ENCODE peak calls at places on chromosome 10, in seven cellular contexts. V is iPS DF 6.9; L is CD8-positive, alpha-beta memory T cell; G is tibial artery; P is IMR-90; F is AG04450; I is heart right ventricle. W is an unnamed sample.

GRCh38 chr10:10824611-10825148 is 193.0 kb upstream of the CELF2 start:
- DNase-seq in L (no peak), V (no peak), F (peak; percentile 73), P (peak; percentile 93), G (peak; percentile 74), I (peak; percentile 45), W (peak; percentile 78)

GRCh38 chr10:43130756-43131155 is 7.5 kb upstream of the CSGALNACT2 start:
- DNase-seq in I (no peak), V (no peak), P (no peak), L (no peak), G (no peak), F (no peak), W (no peak)

GRCh38 chr10:129438024-129438423 is 29.0 kb upstream of the MGMT start:
- DNase-seq in V (peak; percentile 9), L (no peak), I (peak; percentile 18), P (no peak), G (no peak), F (no peak), W (no peak)

GRCh38 chr10:30840386-30841074 is 191.1 kb downstream of the ZNF438 start:
- DNase-seq in L (no peak), P (peak; percentile 31), F (no peak), I (no peak), V (no peak), G (no peak), W (no peak)

GRCh38 chr10:22550732-22551131 is 163.6 kb downstream of the PIP4K2A start:
- DNase-seq in I (peak; percentile 29), G (peak; percentile 43), V (peak; percentile 16), F (no peak), P (peak; percentile 4), L (peak; percentile 66), W (no peak)

GRCh38 chr10:103911021-103911459 is 6.9 kb downstream of the STN1 start:
- DNase-seq in G (no peak), F (no peak), V (no peak), I (no peak), P (no peak), L (peak; percentile 83), W (no peak)

GRCh38 chr10:61076572-61077114 is 132.7 kb upstream of the RHOBTB1 start:
- DNase-seq in P (no peak), L (no peak), F (no peak), I (no peak), G (no peak), V (no peak), W (no peak)

GRCh38 chr10:49601857-49602256 is 8.3 kb upstream of the SLC18A3 start:
- DNase-seq in V (no peak), F (no peak), I (no peak), P (peak; percentile 9), L (no peak), G (no peak), W (no peak)

GRCh38 chr10:103889121-103889720 is 28.8 kb downstream of the STN1 start:
- DNase-seq in F (no peak), L (no peak), G (no peak), I (no peak), V (no peak), P (no peak), W (no peak)

GRCh38 chr10:116713846-116714245 is 28.5 kb downstream of the HSPA12A start:
- DNase-seq in L (no peak), G (no peak), P (no peak), F (no peak), V (no peak), I (no peak), W (no peak)

GRCh38 chr10:95242581-95243317 is 48.1 kb downstream of the PDLIM1 start:
- DNase-seq in V (peak; percentile 66), F (no peak), I (no peak), L (no peak), P (peak; percentile 63), G (no peak), W (no peak)

GRCh38 chr10:114550756-114551290 is 107.3 kb downstream of the ABLIM1 start:
- DNase-seq in P (peak; percentile 47), I (no peak), G (no peak), V (no peak), F (no peak), L (peak; percentile 39), W (no peak)

GRCh38 chr10:83127942-83128575 is 1011.2 kb upstream of the GHITM start:
- DNase-seq in I (no peak), P (no peak), F (no peak), V (no peak), L (no peak), G (no peak), W (peak; percentile 65)

GRCh38 chr10:77907900-77908717 is 18.4 kb downstream of the DLG5 start:
- DNase-seq in V (no peak), P (no peak), F (no peak), G (no peak), L (no peak), I (no peak), W (no peak)

GRCh38 chr10:53403688-53404087 is 631.1 kb upstream of the MBL2 start:
- DNase-seq in F (no peak), P (peak; percentile 1), G (peak; percentile 38), L (no peak), V (no peak), I (peak; percentile 81), W (no peak)

GRCh38 chr10:110739811-110740271 is 95.7 kb downstream of the RBM20 start:
- DNase-seq in F (no peak), V (no peak), G (no peak), I (no peak), P (no peak), L (no peak), W (no peak)

GRCh38 chr10:97074256-97075145 is 111.3 kb downstream of the SLIT1 start:
- DNase-seq in P (no peak), L (no peak), V (no peak), G (no peak), I (no peak), F (no peak), W (no peak)

GRCh38 chr10:84026821-84027257 is 112.5 kb upstream of the GHITM start:
- DNase-seq in V (peak; percentile 7), I (no peak), P (peak; percentile 1), G (no peak), F (no peak), L (no peak), W (no peak)

GRCh38 chr10:56178210-56178609 is 182.8 kb downstream of the ZWINT start:
- DNase-seq in F (no peak), P (no peak), V (no peak), I (peak; percentile 74), L (no peak), G (no peak), W (no peak)

GRCh38 chr10:119680050-119680449 is 28.9 kb downstream of the BAG3 start:
- DNase-seq in P (peak; percentile 82), L (no peak), I (no peak), V (no peak), G (peak; percentile 54), F (no peak), W (peak; percentile 27)
- H3K4me3 ChIP-seq in P (no peak overlapping the region), L (no peak overlapping the region), I (no peak overlapping the region), V (no peak overlapping the region), G (no peak overlapping the region), F (no peak overlapping the region), W (no peak overlapping the region)

GRCh38 chr10:69575164-69575722 is 2.0 kb upstream of the NEUROG3 start:
- DNase-seq in G (no peak), F (no peak), V (no peak), I (no peak), P (no peak), L (no peak), W (no peak)

GRCh38 chr10:69574571-69574978 is 1.4 kb upstream of the NEUROG3 start:
- DNase-seq in I (no peak), G (no peak), F (no peak), L (no peak), V (no peak), P (no peak), W (no peak)

GRCh38 chr10:69572159-69573055 is 815 bp downstream of the NEUROG3 start:
- DNase-seq in F (no peak), L (no peak), G (no peak), V (no peak), I (no peak), P (peak; percentile 2), W (no peak)

GRCh38 chr10:69571618-69572158 is 1.5 kb downstream of the NEUROG3 start:
- DNase-seq in V (no peak), G (no peak), F (no peak), L (no peak), P (no peak), I (no peak), W (no peak)

DNA sequence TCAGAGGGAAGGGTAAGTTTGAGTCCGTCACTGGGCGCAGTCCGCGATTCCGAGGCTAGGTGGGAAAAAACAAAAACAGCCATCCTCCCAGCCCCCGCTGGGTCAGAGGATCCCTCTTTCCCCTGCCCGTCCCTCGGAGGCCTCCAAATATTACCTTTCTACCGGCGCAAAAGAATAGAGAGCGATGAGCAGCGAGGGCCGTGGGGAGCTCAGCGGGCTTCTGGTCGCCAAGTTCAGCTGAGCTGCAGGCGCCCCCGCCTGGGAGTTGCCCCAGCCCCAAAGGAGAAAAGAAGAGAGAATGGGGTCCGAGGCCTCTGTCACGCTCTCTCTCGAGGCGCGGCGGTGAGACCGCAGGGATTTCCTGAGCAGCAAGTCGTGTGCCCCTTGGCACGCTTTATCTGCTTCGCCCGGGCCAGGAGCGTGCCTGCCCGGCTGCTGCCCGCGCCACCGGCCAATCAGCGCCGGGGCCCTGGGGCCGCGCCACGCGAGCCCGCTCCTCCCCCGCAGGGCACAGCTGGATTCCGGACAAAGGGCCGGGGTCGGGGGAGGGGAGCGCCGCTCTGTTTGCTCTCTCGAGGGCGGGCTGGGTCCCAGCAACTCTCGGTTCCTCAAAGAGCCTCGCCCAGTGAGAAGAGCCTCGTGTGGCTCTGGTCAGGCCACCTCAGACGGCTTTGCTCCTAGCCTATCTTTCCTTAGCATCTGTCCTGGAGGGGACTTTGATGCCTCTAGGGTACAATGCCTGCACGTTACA is at the start of gene NEUROG3:
- DNase-seq in V (no peak), L (no peak), G (peak; percentile 23), I (no peak), P (no peak), F (no peak), W (no peak)
- H3K4me3 ChIP-seq in V (peak within 1 kb of the TSS; percentile 5), L (peak within 1 kb of the TSS; percentile 45), G (peak within 1 kb of the TSS; percentile 28), I (peak within 1 kb of the TSS; percentile 35), P (no peak within 1 kb of the TSS), F (no peak within 1 kb of the TSS), W (no peak within 1 kb of the TSS)

DNA sequence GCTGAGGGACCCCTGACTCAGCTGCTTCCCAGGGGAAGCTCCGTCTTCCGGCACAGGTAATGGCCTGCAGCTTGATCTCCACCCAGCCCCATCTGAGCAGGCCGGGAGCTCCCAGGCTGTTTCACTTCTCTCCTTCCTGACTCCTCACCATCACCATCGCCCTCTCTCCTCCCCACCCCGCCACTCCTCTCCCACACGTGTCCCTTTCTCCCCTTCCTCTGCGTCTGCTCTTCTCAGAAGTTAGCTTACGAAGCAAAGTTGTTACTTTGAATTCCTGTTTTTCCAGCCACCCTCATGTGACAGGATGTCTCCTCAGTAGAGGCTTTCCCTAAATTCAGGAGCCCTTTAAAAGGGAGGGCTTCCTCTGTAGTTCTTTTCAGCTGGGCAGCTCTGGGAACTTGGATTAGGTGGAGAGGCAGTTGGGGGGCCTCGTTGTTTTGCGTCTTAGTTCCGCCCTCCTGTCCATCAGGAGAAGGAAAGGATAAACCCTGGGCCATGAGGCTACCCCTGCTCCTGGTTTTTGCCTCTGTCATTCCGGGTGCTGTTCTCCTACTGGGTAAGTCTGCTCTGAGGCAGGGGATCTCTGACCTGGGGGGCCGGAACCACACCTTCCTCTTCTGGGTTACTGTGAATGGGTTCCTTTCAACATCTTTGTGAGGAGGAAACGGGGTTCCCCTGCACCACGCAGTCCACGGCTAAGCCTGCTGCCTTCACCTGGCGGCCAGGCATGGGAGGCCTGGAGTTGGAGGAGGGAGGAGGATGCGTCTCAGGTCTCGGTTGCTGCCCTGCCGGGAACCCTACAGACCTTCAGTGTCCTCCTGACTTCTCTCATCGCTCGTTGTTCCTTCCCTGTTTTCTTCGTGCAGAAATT is at the start of gene MRC1:
- DNase-seq in I (peak; percentile 20), L (no peak), V (no peak), P (no peak), G (peak; percentile 66), F (no peak), W (no peak)
- H3K4me3 ChIP-seq in I (peak within 1 kb of the TSS; percentile 30), L (no peak within 1 kb of the TSS), V (no peak within 1 kb of the TSS), P (no peak within 1 kb of the TSS), G (peak within 1 kb of the TSS; percentile 36), F (no peak within 1 kb of the TSS), W (no peak within 1 kb of the TSS)

GRCh38 chr10:132572545-132572937 is 35.0 kb downstream of the INPP5A start:
- DNase-seq in L (no peak), G (no peak), F (no peak), V (no peak), P (peak; percentile 36), I (no peak), W (no peak)
- H3K4me3 ChIP-seq in L (no peak overlapping the region), G (peak overlapping the region; percentile 2), F (no peak overlapping the region), V (no peak overlapping the region), P (no peak overlapping the region), I (no peak overlapping the region), W (no peak overlapping the region)

W was measured in astrocyte of the cerebellum.